ENCODE peak calls at places on chromosomes 7 and 10, in five cellular contexts. G is kidney tubule cell, O is M059J, A is HFF-Myc, V is Panc1. Z is an unnamed sample.
A peak's percentile ranks its signal among the peaks of the same experiment; 100 is the strongest.

GRCh38 chr7:835021-835420 is 2.7 kb downstream of the SUN1 start:
- DNase-seq in G (no peak), O (no peak), A (no peak), V (no peak), Z (no peak)

GRCh38 chr10:76133597-76134255 is 702.3 kb downstream of the LRMDA start:
- DNase-seq in G (no peak), O (no peak), A (no peak), V (no peak), Z (no peak)

GRCh38 chr10:131876543-131876942 is 24.3 kb upstream of the PPP2R2D start:
- DNase-seq in G (peak; percentile 33), O (no peak), A (no peak), V (no peak), Z (no peak)

GRCh38 chr10:112335104-112335840 is 38.6 kb upstream of the ACSL5 start:
- DNase-seq in G (no peak), O (no peak), A (no peak), V (no peak), Z (no peak)

GRCh38 chr7:44955733-44956132 is 23.1 kb downstream of the MYO1G start:
- DNase-seq in G (no peak), O (no peak), A (no peak), V (no peak), Z (no peak)

GRCh38 chr7:73851410-73852338 is 9.3 kb upstream of the TMEM270 start:
- DNase-seq in G (peak; percentile 99), O (peak; percentile 99), A (peak; percentile 99), V (peak; percentile 100), Z (peak; percentile 99)

GRCh38 chr7:157633465-157634185 is 296.8 kb downstream of the DNAJB6 start:
- DNase-seq in G (no peak), O (no peak), A (no peak), V (no peak), Z (no peak)

GRCh38 chr10:1268856-1269255 is 212.7 kb downstream of the WDR37 start:
- DNase-seq in G (no peak), O (no peak), A (no peak), V (no peak), Z (no peak)

GRCh38 chr10:124696446-124697392 is 47.5 kb downstream of the FAM53B start:
- DNase-seq in G (no peak), O (no peak), A (no peak), V (no peak), Z (no peak)

GRCh38 chr10:88651131-88651541 is 13.1 kb upstream of the LIPF start:
- DNase-seq in G (peak; percentile 81), O (peak; percentile 88), A (peak; percentile 70), V (peak; percentile 36), Z (peak; percentile 72)